ENCODE peak calls at places on chromosomes 2 and 18, in seven cellular contexts. One of them, this sample, is unnamed.

GRCh38 chr2:189542145-189542882 is 38.3 kb downstream of the SLC40A1 start:
- DNase-seq in NCI-H1092 treated with DMSO at 0.1 percent for 48 hours: no peak
- DNase-seq in prostate gland: peak; percentile 68
- DNase-seq in tibial artery: no peak
- DNase-seq in tibial nerve: no peak
- DNase-seq in T-helper 9 cell: no peak
- DNase-seq in ELR: no peak
- DNase-seq in this sample: no peak

GRCh38 chr18:74496508-74497307 is 545 bp downstream of the CNDP2 start:
- DNase-seq in NCI-H1092 treated with DMSO at 0.1 percent for 48 hours: peak; percentile 28
- DNase-seq in prostate gland: peak; percentile 42
- DNase-seq in tibial artery: peak; percentile 41
- DNase-seq in tibial nerve: peak; percentile 13
- DNase-seq in T-helper 9 cell: peak; percentile 25
- DNase-seq in ELR: peak; percentile 76
- DNase-seq in this sample: no peak

GRCh38 chr18:80147037-80147417 is 38.0 kb downstream of the ADNP2 start:
- DNase-seq in NCI-H1092 treated with DMSO at 0.1 percent for 48 hours: peak; percentile 57
- DNase-seq in prostate gland: no peak
- DNase-seq in tibial artery: no peak
- DNase-seq in tibial nerve: no peak
- DNase-seq in T-helper 9 cell: no peak
- DNase-seq in ELR: peak; percentile 24
- DNase-seq in this sample: no peak

GRCh38 chr2:39778233-39778632 is 825 bp downstream of the THUMPD2 start:
- DNase-seq in NCI-H1092 treated with DMSO at 0.1 percent for 48 hours: no peak
- DNase-seq in prostate gland: no peak
- DNase-seq in tibial artery: no peak
- DNase-seq in tibial nerve: no peak
- DNase-seq in T-helper 9 cell: no peak
- DNase-seq in ELR: no peak
- DNase-seq in this sample: no peak

GRCh38 chr2:27236136-27236535 is 19.0 kb downstream of the CAD start:
- DNase-seq in NCI-H1092 treated with DMSO at 0.1 percent for 48 hours: no peak
- DNase-seq in prostate gland: no peak
- DNase-seq in tibial artery: no peak
- DNase-seq in tibial nerve: no peak
- DNase-seq in T-helper 9 cell: no peak
- DNase-seq in ELR: no peak
- DNase-seq in this sample: no peak

GRCh38 chr2:132439703-132440398 is 23.2 kb downstream of the GPR39 start:
- DNase-seq in NCI-H1092 treated with DMSO at 0.1 percent for 48 hours: peak; percentile 22
- DNase-seq in prostate gland: no peak
- DNase-seq in tibial artery: no peak
- DNase-seq in tibial nerve: no peak
- DNase-seq in T-helper 9 cell: no peak
- DNase-seq in ELR: peak; percentile 78
- DNase-seq in this sample: no peak

GRCh38 chr2:8631465-8632005 is 50.3 kb upstream of the ID2 start:
- DNase-seq in NCI-H1092 treated with DMSO at 0.1 percent for 48 hours: no peak
- DNase-seq in prostate gland: no peak
- DNase-seq in tibial artery: no peak
- DNase-seq in tibial nerve: no peak
- DNase-seq in T-helper 9 cell: no peak
- DNase-seq in ELR: no peak
- DNase-seq in this sample: no peak

GRCh38 chr2:6852210-6852609 is 13.5 kb downstream of the CMPK2 start:
- DNase-seq in NCI-H1092 treated with DMSO at 0.1 percent for 48 hours: no peak
- DNase-seq in prostate gland: no peak
- DNase-seq in tibial artery: no peak
- DNase-seq in tibial nerve: no peak
- DNase-seq in T-helper 9 cell: no peak
- DNase-seq in ELR: no peak
- DNase-seq in this sample: no peak

GRCh38 chr2:172427990-172428840 is 829 bp downstream of the ITGA6 start:
- DNase-seq in NCI-H1092 treated with DMSO at 0.1 percent for 48 hours: no peak
- DNase-seq in prostate gland: peak; percentile 56
- DNase-seq in tibial artery: no peak
- DNase-seq in tibial nerve: peak; percentile 15
- DNase-seq in T-helper 9 cell: peak; percentile 41
- DNase-seq in ELR: peak; percentile 59
- DNase-seq in this sample: no peak

GRCh38 chr2:129623783-129624182 is 355.7 kb upstream of the RAB6C start:
- DNase-seq in NCI-H1092 treated with DMSO at 0.1 percent for 48 hours: no peak
- DNase-seq in prostate gland: no peak
- DNase-seq in tibial artery: no peak
- DNase-seq in tibial nerve: no peak
- DNase-seq in T-helper 9 cell: no peak
- DNase-seq in ELR: no peak
- DNase-seq in this sample: no peak

GRCh38 chr18:25121442-25121841 is 230.5 kb downstream of the ZNF521 start:
- DNase-seq in NCI-H1092 treated with DMSO at 0.1 percent for 48 hours: no peak
- DNase-seq in prostate gland: no peak
- DNase-seq in tibial artery: no peak
- DNase-seq in tibial nerve: no peak
- DNase-seq in T-helper 9 cell: no peak
- DNase-seq in ELR: no peak
- DNase-seq in this sample: no peak

GRCh38 chr2:215870088-215870490 is 143.3 kb downstream of the MREG start:
- DNase-seq in NCI-H1092 treated with DMSO at 0.1 percent for 48 hours: no peak
- DNase-seq in prostate gland: no peak
- DNase-seq in tibial artery: peak; percentile 40
- DNase-seq in tibial nerve: peak; percentile 36
- DNase-seq in T-helper 9 cell: no peak
- DNase-seq in ELR: peak; percentile 31
- DNase-seq in this sample: no peak

GRCh38 chr2:18077724-18078123 is 199.3 kb downstream of the KCNS3 start:
- DNase-seq in NCI-H1092 treated with DMSO at 0.1 percent for 48 hours: no peak
- DNase-seq in prostate gland: no peak
- DNase-seq in tibial artery: no peak
- DNase-seq in tibial nerve: no peak
- DNase-seq in T-helper 9 cell: no peak
- DNase-seq in ELR: peak; percentile 82
- DNase-seq in this sample: no peak

GRCh38 chr2:63581266-63581961 is 6.9 kb downstream of the WDPCP start:
- DNase-seq in NCI-H1092 treated with DMSO at 0.1 percent for 48 hours: no peak
- DNase-seq in prostate gland: no peak
- DNase-seq in tibial artery: peak; percentile 64
- DNase-seq in tibial nerve: no peak
- DNase-seq in T-helper 9 cell: no peak
- DNase-seq in ELR: no peak
- DNase-seq in this sample: peak; percentile 26

GRCh38 chr2:238289574-238289973 is 1.2 kb upstream of the PER2 start:
- DNase-seq in NCI-H1092 treated with DMSO at 0.1 percent for 48 hours: no peak
- DNase-seq in prostate gland: no peak
- DNase-seq in tibial artery: peak; percentile 17
- DNase-seq in tibial nerve: no peak
- DNase-seq in T-helper 9 cell: no peak
- DNase-seq in ELR: no peak
- DNase-seq in this sample: no peak

This sample was measured in putamen.